ENCODE peak calls at places on chromosomes 4 and X, in five cellular contexts. T, Z, X, U and H are unnamed samples.

GRCh38 chr4:10115271-10115656 is 1.3 kb downstream of the WDR1 start:
- DNase-seq in T (no peak), Z (peak), X (no peak), U (no peak), H (no peak)

GRCh38 chr4:41363384-41363981 is 106.8 kb downstream of the UCHL1 start:
- DNase-seq in T (no peak), Z (peak), X (no peak), U (no peak), H (peak)

GRCh38 chr4:7815562-7815961 is 124.1 kb downstream of the AFAP1 start:
- DNase-seq in T (peak), Z (peak), X (no peak), U (peak), H (no peak)

GRCh38 chr4:89307185-89307445 is 485 bp downstream of the GPRIN3 start:
- DNase-seq in T (no peak), Z (no peak), X (no peak), U (no peak), H (no peak)

GRCh38 chr4:48290146-48290772 is 20.6 kb upstream of the TEC start:
- DNase-seq in T (peak), Z (peak), X (no peak), U (no peak), H (no peak)

GRCh38 chr4:147299205-147299604 is 181.7 kb upstream of the EDNRA start:
- DNase-seq in T (no peak), Z (no peak), X (no peak), U (no peak), H (no peak)

GRCh38 chr4:77617203-77617602 is 11.6 kb downstream of the CXCL13 start:
- DNase-seq in T (no peak), Z (peak), X (no peak), U (no peak), H (no peak)

GRCh38 chr4:137156054-137156453 is 376.2 kb downstream of the PCDH18 start:
- DNase-seq in T (peak), Z (peak), X (no peak), U (peak), H (no peak)

GRCh38 chrX:104435249-104435648 is 130.8 kb upstream of the IL1RAPL2 start:
- DNase-seq in T (no peak), Z (no peak), X (no peak), U (no peak), H (no peak)

GRCh38 chr4:169160825-169161224 is 109.9 kb downstream of the SH3RF1 start:
- DNase-seq in T (no peak), Z (peak), X (no peak), U (no peak), H (no peak)